ENCODE peak calls at places on chromosomes 12 and 14, in five cellular contexts. W is lower lobe of right lung, U is GM23338, X is A673, Q is caudate nucleus. F is an unnamed sample.

GRCh38 chr12:120368789-120369475 is at the start of gene MSI1:
- DNase-seq in U (peak), X (no peak), W (no peak), Q (no peak), F (peak)

GRCh38 chr12:116597886-116598285 is 38.7 kb downstream of the MAP1LC3B2 start:
- DNase-seq in U (no peak), X (no peak), W (no peak), Q (no peak), F (no peak)

GRCh38 chr14:96260341-96260821 is 4.4 kb downstream of the BDKRB1 start:
- DNase-seq in W (no peak), X (no peak), U (no peak), Q (no peak), F (no peak)

GRCh38 chr14:88554458-88555286 is at the start of gene PTPN21:
- DNase-seq in W (peak), X (peak), Q (no peak), U (peak), F (peak)

GRCh38 chr12:128844031-128844635 is 9.1 kb upstream of the GLT1D1 start:
- DNase-seq in W (peak), U (peak), Q (no peak), X (no peak), F (no peak)

GRCh38 chr12:92424338-92424737 is 278.5 kb upstream of the PLEKHG7 start:
- DNase-seq in Q (no peak), U (peak), W (no peak), X (peak), F (no peak)

GRCh38 chr12:124774462-124775167 is 89.0 kb downstream of the SCARB1 start:
- DNase-seq in Q (no peak), W (no peak), U (no peak), X (peak), F (no peak)

GRCh38 chr12:55906056-55906455 is 21.6 kb downstream of the PYM1 start:
- DNase-seq in W (no peak), U (no peak), X (no peak), Q (no peak), F (no peak)

GRCh38 chr12:124395284-124395752 is 100.4 kb downstream of the RFLNA start:
- DNase-seq in Q (no peak), X (peak), U (no peak), W (no peak), F (no peak)

GRCh38 chr12:50955697-50956096 is 3.4 kb downstream of the HIGD1C start:
- DNase-seq in Q (no peak), W (no peak), U (no peak), X (no peak), F (no peak)

GRCh38 chr14:60777856-60778578 is 43.5 kb downstream of the MNAT1 start:
- DNase-seq in U (no peak), X (no peak), Q (no peak), W (no peak), F (no peak)

GRCh38 chr12:6407206-6407954 is 23.4 kb downstream of the LTBR start:
- DNase-seq in Q (no peak), U (no peak), W (no peak), X (no peak), F (no peak)

GRCh38 chr12:87995581-87996178 is 33.5 kb downstream of the C12orf50 start:
- DNase-seq in U (peak), X (peak), Q (peak), W (no peak), F (peak)

GRCh38 chr12:55724226-55724939 is 4.2 kb downstream of the RDH5 start:
- DNase-seq in Q (no peak), X (peak), U (peak), W (peak), F (peak)

GRCh38 chr12:6753772-6754356 is 923 bp upstream of the MLF2 start:
- DNase-seq in U (peak), W (no peak), X (no peak), Q (no peak), F (no peak)

GRCh38 chr12:29088611-29089219 is 60.4 kb upstream of the FAR2 start:
- DNase-seq in U (peak), W (no peak), X (peak), Q (no peak), F (no peak)

GRCh38 chr14:34030864-34031263 is 80.0 kb upstream of the EGLN3 start:
- DNase-seq in X (no peak), Q (no peak), W (no peak), U (no peak), F (no peak)

GRCh38 chr12:33514893-33515292 is 75.3 kb upstream of the SYT10 start:
- DNase-seq in U (peak), X (no peak), Q (no peak), W (no peak), F (no peak)

GRCh38 chr14:72495668-72496067 is 398.2 kb downstream of the DPF3 start:
- DNase-seq in W (no peak), X (no peak), U (no peak), Q (no peak), F (no peak)

GRCh38 chr12:114769634-114770033 is 85.7 kb upstream of the TBX3 start:
- DNase-seq in W (no peak), U (no peak), Q (no peak), X (no peak), F (no peak)

GRCh38 chr14:74346341-74346740 is 1.9 kb upstream of the VRTN start:
- DNase-seq in U (peak), Q (no peak), X (no peak), W (no peak), F (no peak)

GRCh38 chr12:67459578-67459977 is 189.0 kb upstream of the DYRK2 start:
- DNase-seq in Q (no peak), W (no peak), U (no peak), X (no peak), F (no peak)

GRCh38 chr14:77059276-77059934 is 30.9 kb upstream of the IRF2BPL start:
- DNase-seq in W (no peak), U (peak), X (peak), Q (no peak), F (no peak)

GRCh38 chr12:131042848-131043245 is 89.1 kb downstream of the ADGRD1 start:
- DNase-seq in Q (no peak), U (no peak), X (peak), W (peak), F (no peak)

GRCh38 chr12:31323466-31324115 is 2.4 kb downstream of the SINHCAF start:
- DNase-seq in U (peak), W (peak), X (peak), Q (no peak), F (no peak)

GRCh38 chr12:32419520-32419960 is 20.2 kb downstream of the FGD4 start:
- DNase-seq in X (no peak), W (peak), Q (no peak), U (no peak), F (no peak)

GRCh38 chr12:131848753-131849152 is 20.6 kb downstream of the MMP17 start:
- DNase-seq in U (no peak), W (no peak), Q (no peak), X (no peak), F (no peak)

GRCh38 chr14:92926180-92926845 is 3.4 kb downstream of the CHGA start:
- DNase-seq in X (no peak), U (no peak), Q (no peak), W (no peak), F (no peak)

GRCh38 chr12:50221228-50222008 is 54.2 kb upstream of the CERS5 start:
- DNase-seq in U (peak), X (peak), W (no peak), Q (no peak), F (no peak)

GRCh38 chr14:75497191-75497590 is 25.1 kb upstream of the BATF start:
- DNase-seq in W (no peak), U (no peak), X (no peak), Q (no peak), F (no peak)

GRCh38 chr12:116673713-116674112 is 64.2 kb downstream of the SPRING1 start:
- DNase-seq in X (peak), U (peak), Q (no peak), W (no peak), F (no peak)

GRCh38 chr14:20343855-20344205 is 395 bp downstream of the PARP2 start:
- DNase-seq in W (no peak), Q (no peak), U (no peak), X (no peak), F (no peak)

GRCh38 chr14:90654831-90655276 is 161.4 kb downstream of the TTC7B start:
- DNase-seq in W (no peak), U (no peak), Q (no peak), X (peak), F (no peak)

GRCh38 chr14:75615200-75615599 is 36.8 kb downstream of the FLVCR2 start:
- DNase-seq in W (peak), U (no peak), Q (no peak), X (no peak), F (no peak)

GRCh38 chr14:39266589-39266870 is 32.8 kb downstream of the MIA2 start:
- DNase-seq in U (no peak), X (no peak), Q (no peak), W (peak), F (no peak)

GRCh38 chr14:35333797-35334743 is 41.9 kb downstream of the PSMA6 start:
- DNase-seq in Q (no peak), X (no peak), W (no peak), U (no peak), F (no peak)

GRCh38 chr14:25050494-25051170 is 685 bp upstream of the STXBP6 start:
- DNase-seq in U (peak), Q (no peak), X (peak), W (no peak), F (no peak)

GRCh38 chr14:97458302-97459137 is 661.3 kb downstream of the VRK1 start:
- DNase-seq in X (peak), U (peak), W (peak), Q (no peak), F (no peak)

GRCh38 chr14:102528441-102529170 is 19.0 kb upstream of the ANKRD9 start:
- DNase-seq in Q (no peak), U (no peak), W (no peak), X (no peak), F (no peak)

GRCh38 chr14:102532204-102532658 is 22.7 kb upstream of the ANKRD9 start:
- DNase-seq in X (peak), W (no peak), Q (no peak), U (no peak), F (no peak)

GRCh38 chr14:102525213-102526143 is 15.9 kb upstream of the ANKRD9 start:
- DNase-seq in W (no peak), X (peak), Q (no peak), U (no peak), F (no peak)

GRCh38 chr14:102527255-102528232 is 18.0 kb upstream of the ANKRD9 start:
- DNase-seq in X (no peak), Q (no peak), W (no peak), U (no peak), F (no peak)

GRCh38 chr14:102530828-102531478 is 21.4 kb upstream of the ANKRD9 start:
- DNase-seq in Q (no peak), X (peak), U (no peak), W (no peak), F (no peak)
- H3K27ac ChIP-seq in Q (no peak), X (peak), U (no peak), W (peak), F (no peak)

GRCh38 chr12:65895759-65896656 is 71.7 kb downstream of the HMGA2 start:
- DNase-seq in W (no peak), X (no peak), U (peak), Q (no peak), F (no peak)
- H3K27ac ChIP-seq in W (no peak), X (peak), U (peak), Q (no peak), F (no peak)

GRCh38 chr12:86081798-86082197 is 174.4 kb downstream of the MGAT4C start:
- DNase-seq in W (no peak), U (no peak), Q (no peak), X (peak), F (no peak)
- H3K27ac ChIP-seq in W (no peak), U (no peak), Q (no peak), X (peak), F (no peak)

GRCh38 chr12:22008196-22008595 is 37.8 kb upstream of the CMAS start:
- DNase-seq in W (no peak), Q (no peak), X (no peak), U (no peak), F (no peak)

GRCh38 chr12:21998295-21998694 is 47.7 kb upstream of the CMAS start:
- DNase-seq in X (no peak), U (no peak), Q (no peak), W (no peak), F (no peak)

GRCh38 chr12:21998782-21999181 is 47.2 kb upstream of the CMAS start:
- DNase-seq in W (no peak), U (no peak), X (no peak), Q (no peak), F (no peak)

GRCh38 chr12:22002430-22002829 is 43.6 kb upstream of the CMAS start:
- DNase-seq in X (no peak), W (no peak), Q (no peak), U (no peak), F (no peak)
- H3K27ac ChIP-seq in X (no peak), W (no peak), Q (no peak), U (no peak), F (no peak)

GRCh38 chr14:81829447-81829846 is 295.8 kb upstream of the SEL1L start:
- DNase-seq in W (peak), U (no peak), X (no peak), Q (no peak), F (no peak)
- H3K27ac ChIP-seq in W (no peak), U (no peak), X (no peak), Q (no peak), F (no peak)

DNA sequence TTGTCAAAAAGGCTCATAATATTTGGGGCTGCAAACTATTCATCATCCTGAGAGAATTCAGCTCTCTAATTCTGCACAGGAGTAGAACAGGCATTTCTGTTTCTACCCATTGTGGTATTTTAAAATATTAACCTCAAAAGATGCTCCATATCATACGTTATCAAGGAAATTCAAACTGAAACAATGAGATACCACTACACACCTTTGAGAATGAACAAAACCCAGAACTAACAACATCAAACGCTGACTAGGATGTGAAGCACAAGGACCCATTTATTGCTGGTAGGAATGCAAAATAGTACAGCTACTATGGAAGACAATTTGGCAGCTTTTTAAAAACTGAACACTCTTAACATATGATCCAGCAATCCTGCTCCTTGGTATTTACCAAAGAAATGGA is 171.8 kb downstream of the DUSP6 start:
- DNase-seq in U (no peak), W (no peak), X (no peak), Q (no peak), F (no peak)
- H3K27ac ChIP-seq in U (no peak), W (no peak), X (no peak), Q (no peak), F (no peak)

GRCh38 chr12:84035766-84036165 is 876.8 kb downstream of the SLC6A15 start:
- DNase-seq in Q (no peak), U (no peak), X (no peak), W (no peak), F (no peak)
- H3K27ac ChIP-seq in Q (no peak), U (no peak), X (no peak), W (no peak), F (no peak)

DNA sequence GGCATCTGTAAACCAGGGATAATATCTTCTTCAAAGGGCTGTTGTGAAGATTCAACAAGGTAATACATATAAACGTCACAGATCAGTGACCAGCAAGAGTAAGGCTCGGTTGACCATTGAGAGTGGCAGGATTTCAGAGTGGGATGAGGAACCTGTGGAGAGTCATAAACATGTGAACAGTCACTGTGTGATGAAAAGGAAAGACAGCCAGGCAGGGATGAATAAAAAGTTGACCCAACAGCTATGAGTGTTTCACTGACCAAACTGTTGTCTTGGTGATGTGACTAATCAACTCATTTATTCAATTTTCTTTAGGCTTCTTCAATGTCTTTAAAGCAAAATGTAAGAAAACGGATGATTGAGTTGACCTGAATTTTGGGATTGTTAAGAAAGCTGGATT is 8.6 kb upstream of the FRMD6 start:
- DNase-seq in U (no peak), X (no peak), W (no peak), Q (no peak), F (no peak)
- H3K27ac ChIP-seq in U (no peak), X (no peak), W (no peak), Q (no peak), F (no peak)